ENCODE peak calls at places on chromosomes 6 and 20, in ten cellular contexts. J is GM06990, K is HFFc6, A is IMR-90, I is fibroblast of pulmonary artery, Y is fibroblast of lung, F is thoracic aorta, Q is A549, H is spleen, G is HL-60. P is an unnamed sample.

GRCh38 chr6:38184780-38185080 is 365.2 kb downstream of the ZFAND3 start:
- DNase-seq in J (no peak), K (no peak), A (no peak), I (no peak), Y (no peak), F (no peak), Q (no peak), H (peak), G (no peak), P (no peak)

GRCh38 chr6:165987483-165988305 is 180.0 kb downstream of the TBXT start:
- DNase-seq in J (no peak), K (no peak), A (peak), I (peak), Y (peak), F (no peak), Q (peak), H (no peak), G (no peak), P (peak)

GRCh38 chr20:40265872-40266533 is 423.0 kb downstream of the MAFB start:
- DNase-seq in J (no peak), K (no peak), A (no peak), I (peak), Y (no peak), F (no peak), Q (no peak), H (no peak), G (peak), P (no peak)

GRCh38 chr6:21188505-21189223 is 404.9 kb upstream of the SOX4 start:
- DNase-seq in J (peak), K (no peak), A (no peak), I (no peak), Y (no peak), F (no peak), Q (no peak), H (no peak), G (no peak), P (no peak)

GRCh38 chr6:116764961-116765841 is at the start of gene FAM162B:
- DNase-seq in J (peak), K (no peak), A (peak), I (peak), Y (peak), F (no peak), Q (no peak), H (no peak), G (no peak), P (no peak)

GRCh38 chr20:64099086-64099786 is 8.1 kb downstream of the NPBWR2 start:
- DNase-seq in J (no peak), K (no peak), A (no peak), I (no peak), Y (no peak), F (no peak), Q (no peak), H (no peak), G (no peak), P (no peak)

GRCh38 chr6:89145461-89145961 is 344 bp upstream of the PM20D2 start:
- DNase-seq in J (no peak), K (no peak), A (peak), I (peak), Y (peak), F (no peak), Q (peak), H (no peak), G (peak), P (no peak)

GRCh38 chr6:102023977-102024657 is 630.6 kb downstream of the GRIK2 start:
- DNase-seq in J (no peak), K (no peak), A (no peak), I (no peak), Y (no peak), F (no peak), Q (no peak), H (no peak), G (no peak), P (no peak)

GRCh38 chr6:150876598-150876997 is 11.1 kb downstream of the MTHFD1L start:
- DNase-seq in J (no peak), K (no peak), A (peak), I (peak), Y (peak), F (peak), Q (no peak), H (no peak), G (no peak), P (no peak)

GRCh38 chr6:11764250-11764604 is 14.4 kb downstream of the ADTRP start:
- DNase-seq in J (no peak), K (no peak), A (no peak), I (no peak), Y (no peak), F (no peak), Q (no peak), H (no peak), G (no peak), P (no peak)

GRCh38 chr6:11763460-11764249 is 14.9 kb downstream of the ADTRP start:
- DNase-seq in J (no peak), K (no peak), A (no peak), I (peak), Y (peak), F (no peak), Q (no peak), H (no peak), G (no peak), P (no peak)

GRCh38 chr6:11767458-11767857 is 11.1 kb downstream of the ADTRP start:
- DNase-seq in J (no peak), K (no peak), A (no peak), I (no peak), Y (no peak), F (no peak), Q (no peak), H (no peak), G (no peak), P (no peak)

GRCh38 chr6:11766589-11767450 is 11.8 kb downstream of the ADTRP start:
- DNase-seq in J (no peak), K (peak), A (peak), I (peak), Y (peak), F (no peak), Q (peak), H (no peak), G (no peak), P (no peak)

DNA sequence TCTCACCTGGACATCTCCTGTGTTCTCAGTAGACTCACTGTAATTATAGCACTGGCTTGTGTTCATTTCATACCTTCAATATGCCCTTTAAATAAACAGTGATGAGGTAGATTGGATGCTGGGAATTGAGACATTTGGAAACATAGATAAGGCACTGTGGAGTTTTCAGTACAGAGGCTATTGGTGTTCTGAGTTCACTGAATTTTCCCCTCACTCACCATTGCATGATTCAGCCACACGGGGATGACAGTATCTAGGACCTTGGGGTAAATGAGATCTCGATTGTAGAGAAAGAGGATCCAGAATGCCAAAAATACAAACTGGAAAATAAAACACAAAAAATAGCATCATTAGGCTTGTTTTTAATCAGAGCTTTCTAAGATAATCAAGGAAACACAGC is 12.5 kb downstream of the ADTRP start:
- DNase-seq in J (no peak), K (no peak), A (peak), I (peak), Y (peak), F (no peak), Q (no peak), H (no peak), G (no peak), P (no peak)
- TF ChIP-seq CTCF in J (peak), K (peak), A (peak), I (peak), Y (peak), F (peak), Q (no peak), H (no peak), G (no peak), P (no peak)

DNA sequence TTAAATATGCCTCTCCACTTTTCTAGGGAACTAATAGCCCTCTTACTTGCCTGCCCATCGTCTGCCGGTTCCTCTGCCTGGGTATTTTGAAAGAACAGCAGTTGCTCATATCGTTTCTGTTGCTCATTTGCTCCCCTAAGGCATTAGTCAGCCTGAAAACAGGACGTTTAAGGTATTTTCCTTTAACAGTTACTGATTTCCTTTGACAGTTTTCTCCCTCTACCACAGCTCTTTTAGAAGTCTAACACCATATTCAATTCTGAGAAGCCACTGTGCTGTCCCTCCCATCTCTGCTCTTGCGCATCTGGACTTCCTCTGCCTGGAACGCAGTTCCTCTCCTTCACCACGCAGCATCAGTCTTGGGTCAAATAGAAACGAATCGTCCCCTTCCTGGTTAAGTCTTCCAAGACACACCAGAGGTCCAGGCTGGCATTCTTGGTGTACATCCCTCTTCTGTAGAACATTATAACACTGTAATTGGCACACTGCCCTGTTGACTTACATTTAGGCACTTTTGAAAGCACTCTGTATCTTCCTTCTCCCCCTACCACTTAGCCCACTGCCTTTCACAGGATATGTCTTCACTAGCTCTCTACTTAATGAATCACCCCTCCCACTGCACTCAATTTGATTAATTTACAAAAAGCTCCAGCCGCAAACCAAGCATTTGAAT is 141.0 kb upstream of the CARMIL1 start:
- DNase-seq in J (peak), K (peak), A (peak), I (peak), Y (peak), F (peak), Q (peak), H (peak), G (peak), P (peak)
- TF ChIP-seq CTCF in J (peak), K (peak), A (no peak), I (peak), Y (peak), F (peak), Q (peak), H (peak), G (no peak), P (no peak)

DNA sequence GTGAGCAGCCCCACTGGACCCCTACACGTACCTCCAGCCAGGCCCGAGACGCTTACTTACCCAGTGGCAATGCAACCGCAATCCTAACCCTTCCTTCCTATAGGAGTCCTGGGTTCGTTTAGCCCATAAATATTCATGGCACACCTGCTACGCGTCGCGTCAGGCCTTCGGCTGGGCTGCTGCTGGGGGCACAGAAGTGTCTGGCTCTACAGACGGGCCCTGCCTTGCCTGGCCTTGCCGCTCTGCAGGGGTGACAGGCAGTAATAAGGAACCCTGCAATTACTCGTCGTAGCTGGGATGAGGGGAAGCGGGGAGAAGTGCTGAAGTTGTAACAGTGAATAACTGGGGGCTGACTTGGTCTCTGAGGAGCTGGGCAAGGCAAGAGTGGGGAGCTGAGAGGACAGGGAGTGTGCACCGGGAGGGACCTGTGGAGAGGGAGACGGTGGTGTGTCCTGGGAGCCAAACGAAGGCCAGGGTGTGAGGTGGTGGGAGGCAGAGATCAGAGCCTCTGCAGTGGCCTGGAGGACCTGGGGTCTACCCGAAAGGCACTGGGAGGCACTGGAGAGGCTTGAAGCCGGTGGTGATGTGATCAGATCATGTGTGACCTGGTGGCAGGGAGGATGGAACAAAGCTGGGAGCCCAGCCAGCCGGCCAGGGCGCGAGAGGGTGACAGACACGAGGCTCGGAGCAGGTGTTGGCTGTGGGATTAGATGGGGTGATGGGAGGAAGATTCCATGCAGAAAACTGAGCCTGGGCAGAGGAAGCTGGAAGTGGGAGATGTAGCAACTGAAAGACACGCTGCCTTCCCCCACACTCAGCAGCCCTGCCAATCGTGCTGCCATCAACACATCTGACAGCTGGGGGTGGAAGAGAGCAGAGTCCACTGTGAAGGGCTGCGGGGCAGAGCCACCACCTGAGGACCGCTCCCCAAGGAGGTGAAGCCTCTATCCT is 36.4 kb downstream of the PSMG4 start:
- DNase-seq in J (no peak), K (no peak), A (no peak), I (no peak), Y (no peak), F (no peak), Q (no peak), H (peak), G (no peak), P (no peak)
- TF ChIP-seq CTCF in J (peak), K (no peak), A (no peak), I (peak), Y (no peak), F (no peak), Q (no peak), H (no peak), G (no peak), P (no peak)

GRCh38 chr6:3428247-3428646 is 28.6 kb downstream of the SLC22A23 start:
- DNase-seq in J (no peak), K (no peak), A (no peak), I (no peak), Y (no peak), F (no peak), Q (no peak), H (no peak), G (no peak), P (no peak)

GRCh38 chr6:3431994-3432393 is 24.9 kb downstream of the SLC22A23 start:
- DNase-seq in J (no peak), K (no peak), A (no peak), I (no peak), Y (no peak), F (no peak), Q (no peak), H (no peak), G (no peak), P (no peak)

GRCh38 chr6:3432416-3432815 is 24.4 kb downstream of the SLC22A23 start:
- DNase-seq in J (no peak), K (no peak), A (no peak), I (no peak), Y (no peak), F (no peak), Q (no peak), H (no peak), G (no peak), P (no peak)

GRCh38 chr6:3428700-3429099 is 28.1 kb downstream of the SLC22A23 start:
- DNase-seq in J (no peak), K (no peak), A (no peak), I (no peak), Y (no peak), F (no peak), Q (no peak), H (no peak), G (no peak), P (no peak)

DNA sequence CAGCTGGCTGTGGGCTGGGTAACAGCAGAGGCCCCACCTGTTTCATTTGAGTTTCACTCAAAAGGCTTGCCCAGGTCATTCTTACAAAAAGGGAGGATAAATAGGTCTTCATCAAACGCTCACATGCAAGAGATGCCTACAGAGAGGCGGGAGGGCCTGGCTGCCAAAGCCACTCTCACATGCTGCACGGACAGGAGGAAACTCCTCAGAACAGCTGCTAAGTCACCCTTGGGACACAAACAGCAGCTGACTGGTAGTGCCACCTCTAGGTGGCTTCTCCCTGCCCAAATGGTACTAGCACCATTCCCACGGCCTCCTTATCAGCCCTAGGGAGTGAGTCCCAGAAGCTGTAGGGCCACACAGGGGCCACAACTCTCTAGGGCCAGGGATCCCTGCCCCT is 23.8 kb downstream of the SLC22A23 start:
- DNase-seq in J (no peak), K (no peak), A (no peak), I (no peak), Y (no peak), F (no peak), Q (no peak), H (no peak), G (no peak), P (no peak)
- TF ChIP-seq CTCF in J (peak), K (no peak), A (no peak), I (no peak), Y (no peak), F (no peak), Q (no peak), H (no peak), G (no peak), P (no peak)

DNA sequence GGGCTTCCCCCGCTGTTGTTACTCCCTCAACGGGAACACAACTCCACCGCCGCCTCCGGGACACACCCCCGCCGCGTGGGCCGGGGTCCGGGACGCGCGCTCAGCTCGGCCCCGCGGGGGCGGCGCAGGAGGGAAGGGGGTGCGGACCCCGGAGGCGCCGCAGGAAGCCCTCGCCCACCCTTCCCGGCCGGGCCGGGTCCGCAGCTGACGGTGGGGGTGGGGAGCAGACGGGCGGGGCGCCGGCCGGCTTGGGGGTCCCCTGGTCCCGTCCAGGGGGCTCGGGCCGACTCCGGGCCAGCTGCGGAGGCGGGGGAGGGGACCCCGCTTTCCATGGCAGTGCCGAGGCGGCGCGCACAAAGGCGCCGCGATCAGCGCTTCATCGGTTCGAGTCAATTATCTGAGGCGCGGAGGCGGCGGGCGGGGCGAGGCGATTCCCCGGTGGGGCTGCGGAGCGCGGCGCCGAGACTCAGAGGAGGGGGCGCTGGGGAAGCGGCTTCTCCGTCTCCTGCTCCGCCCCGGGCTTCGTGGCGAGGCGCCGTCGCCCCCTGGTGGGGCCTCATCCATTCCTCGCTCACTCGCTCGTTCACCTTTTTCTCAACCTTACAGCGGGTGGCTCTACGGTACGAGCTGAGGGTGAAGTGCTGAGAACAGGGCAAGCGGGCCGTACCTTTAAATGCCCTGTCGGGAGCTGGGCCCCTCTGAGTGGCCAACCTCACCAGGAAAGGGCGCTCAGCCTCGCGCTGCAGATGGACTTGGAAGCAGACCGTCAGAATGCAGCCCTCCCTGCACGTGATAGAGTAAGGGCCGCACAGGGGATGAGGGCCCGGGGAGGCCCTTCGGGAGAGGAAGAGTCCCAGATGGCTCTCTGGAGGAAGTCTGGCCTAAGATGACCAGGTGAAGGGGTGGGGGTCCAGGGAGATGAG is 40.0 kb downstream of the SLC52A3 start:
- DNase-seq in J (peak), K (peak), A (peak), I (peak), Y (peak), F (no peak), Q (peak), H (peak), G (peak), P (no peak)
- TF ChIP-seq CTCF in J (peak), K (peak), A (peak), I (peak), Y (peak), F (peak), Q (peak), H (peak), G (peak), P (no peak)

DNA sequence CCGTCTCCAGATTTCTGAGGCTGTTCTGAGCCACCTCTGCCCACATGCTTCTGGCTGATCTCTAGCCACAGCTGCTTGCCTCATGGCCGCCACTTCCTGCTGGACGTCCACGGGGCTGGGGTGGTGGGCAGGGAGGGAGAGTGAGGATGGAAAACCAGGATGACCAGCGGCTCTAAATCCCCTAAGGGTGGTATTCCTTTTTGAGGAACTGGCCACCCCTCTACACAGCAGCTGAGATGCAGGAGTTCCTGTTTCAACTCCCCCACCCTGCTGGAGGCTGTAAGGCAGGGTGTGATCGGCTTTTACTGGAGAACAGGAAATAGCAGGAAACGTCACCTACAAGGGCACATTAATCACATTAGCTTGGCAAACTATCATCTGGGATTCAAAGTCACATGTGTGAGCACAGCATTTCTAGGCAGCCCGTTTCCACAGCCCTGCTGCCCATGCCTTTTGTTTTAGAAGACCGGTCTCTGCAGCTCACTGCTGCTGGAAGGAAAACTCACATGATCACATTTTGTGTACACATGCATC is 181.6 kb upstream of the ECI2 start:
- DNase-seq in J (peak), K (peak), A (peak), I (peak), Y (peak), F (peak), Q (no peak), H (no peak), G (peak), P (no peak)
- TF ChIP-seq CTCF in J (no peak), K (no peak), A (no peak), I (no peak), Y (no peak), F (no peak), Q (no peak), H (peak), G (no peak), P (no peak)

GRCh38 chr6:144033816-144034540 is 25.9 kb upstream of the PLAGL1 start:
- DNase-seq in J (no peak), K (peak), A (peak), I (peak), Y (peak), F (no peak), Q (no peak), H (no peak), G (no peak), P (no peak)

GRCh38 chr6:144036064-144036873 is 28.2 kb upstream of the PLAGL1 start:
- DNase-seq in J (peak), K (peak), A (peak), I (peak), Y (peak), F (no peak), Q (no peak), H (peak), G (peak), P (no peak)
- TF ChIP-seq CTCF in J (peak), K (peak), A (no peak), I (no peak), Y (no peak), F (no peak), Q (no peak), H (no peak), G (no peak), P (no peak)

P was measured in omental fat pad.